ENCODE peak calls at places on chromosomes 3 and 15, in five cellular contexts. J, C, H, Z and M are unnamed samples.

GRCh38 chr15:59473226-59473625 is 35.2 kb downstream of the FAM81A start:
- DNase-seq in J (no peak), C (no peak), H (no peak), Z (no peak), M (no peak)

GRCh38 chr3:15936347-15936746 is 138.6 kb upstream of the ANKRD28 start:
- DNase-seq in J (no peak), C (no peak), H (no peak), Z (no peak), M (peak; percentile 38)

GRCh38 chr3:44929782-44930181 is 46.2 kb downstream of the ZDHHC3 start:
- DNase-seq in J (no peak), C (no peak), H (no peak), Z (no peak), M (no peak)

GRCh38 chr3:97835761-97836160 is 13.9 kb downstream of the CRYBG3 start:
- DNase-seq in J (no peak), C (no peak), H (no peak), Z (peak; percentile 55), M (no peak)

GRCh38 chr15:64284037-64284436 is 71.9 kb downstream of the CSNK1G1 start:
- DNase-seq in J (no peak), C (no peak), H (no peak), Z (peak; percentile 69), M (peak; percentile 8)

GRCh38 chr3:11543948-11544387 is 99.7 kb downstream of the VGLL4 start:
- DNase-seq in J (no peak), C (no peak), H (no peak), Z (no peak), M (no peak)

GRCh38 chr3:194518652-194519051 is 31.9 kb upstream of the ATP13A3 start:
- DNase-seq in J (no peak), C (no peak), H (no peak), Z (peak; percentile 65), M (no peak)

GRCh38 chr3:43621974-43622739 is at the start of gene ANO10:
- DNase-seq in J (peak; percentile 99), C (peak; percentile 99), H (peak; percentile 83), Z (peak; percentile 99), M (peak; percentile 94)

GRCh38 chr3:105401691-105402149 is 35.0 kb downstream of the ALCAM start:
- DNase-seq in J (no peak), C (no peak), H (no peak), Z (peak; percentile 67), M (no peak)

GRCh38 chr3:129315386-129315991 is 36.8 kb downstream of the HMCES start:
- DNase-seq in J (no peak), C (no peak), H (peak; percentile 15), Z (peak; percentile 34), M (no peak)

GRCh38 chr3:196903740-196904139 is 36.0 kb downstream of the SENP5 start:
- DNase-seq in J (no peak), C (no peak), H (no peak), Z (no peak), M (no peak)

GRCh38 chr3:123799544-123800351 is 84.4 kb downstream of the MYLK start:
- DNase-seq in J (no peak), C (no peak), H (no peak), Z (no peak), M (no peak)

GRCh38 chr15:80396094-80396493 is 8.1 kb upstream of the ARNT2 start:
- DNase-seq in J (no peak), C (no peak), H (no peak), Z (no peak), M (no peak)

GRCh38 chr3:72722930-72723726 is 125.1 kb downstream of the SHQ1 start:
- DNase-seq in J (no peak), C (no peak), H (peak; percentile 28), Z (peak; percentile 67), M (peak; percentile 46)

GRCh38 chr3:179454887-179455286 is 3.6 kb upstream of the GNB4 start:
- DNase-seq in J (no peak), C (no peak), H (no peak), Z (peak; percentile 73), M (no peak)

GRCh38 chr3:195806916-195807231 is 4.9 kb downstream of the MUC4 start:
- DNase-seq in J (no peak), C (no peak), H (no peak), Z (no peak), M (no peak)

GRCh38 chr3:73707772-73708171 is 83.0 kb upstream of the PDZRN3 start:
- DNase-seq in J (no peak), C (no peak), H (no peak), Z (peak; percentile 70), M (peak; percentile 13)

GRCh38 chr3:10508235-10508618 is 2.8 kb upstream of the ATP2B2 start:
- DNase-seq in J (no peak), C (no peak), H (no peak), Z (no peak), M (no peak)

GRCh38 chr15:59420986-59421618 is 16.9 kb upstream of the FAM81A start:
- DNase-seq in J (no peak), C (peak; percentile 46), H (no peak), Z (peak; percentile 60), M (no peak)

GRCh38 chr3:71074416-71074815 is 509.1 kb downstream of the FOXP1 start:
- DNase-seq in J (no peak), C (no peak), H (no peak), Z (peak; percentile 66), M (peak; percentile 36)

GRCh38 chr15:77846360-77846759 is 213.6 kb upstream of the LINGO1 start:
- DNase-seq in J (no peak), C (no peak), H (no peak), Z (peak; percentile 19), M (no peak)

GRCh38 chr15:75666823-75667501 is 19.2 kb downstream of the SNX33 start:
- DNase-seq in J (no peak), C (no peak), H (no peak), Z (peak; percentile 100), M (peak; percentile 99)

GRCh38 chr15:99619712-99620111 is 53.9 kb downstream of the MEF2A start:
- DNase-seq in J (no peak), C (no peak), H (no peak), Z (peak; percentile 49), M (no peak)

GRCh38 chr3:110101361-110101760 is 764.0 kb upstream of the DPPA4 start:
- DNase-seq in J (no peak), C (no peak), H (no peak), Z (peak; percentile 46), M (no peak)

GRCh38 chr15:52011711-52012144 is 7.3 kb upstream of the MAPK6 start:
- DNase-seq in J (no peak), C (peak; percentile 12), H (peak; percentile 81), Z (peak; percentile 63), M (no peak)

GRCh38 chr3:10983219-10983916 is 9.2 kb upstream of the SLC6A1 start:
- DNase-seq in J (no peak), C (peak; percentile 58), H (peak; percentile 1), Z (peak; percentile 50), M (peak; percentile 72)

GRCh38 chr3:108877906-108878305 is 55.3 kb downstream of the TRAT1 start:
- DNase-seq in J (no peak), C (no peak), H (no peak), Z (no peak), M (no peak)

GRCh38 chr3:38782148-38782547 is 33.9 kb downstream of the SCN10A start:
- DNase-seq in J (no peak), C (no peak), H (no peak), Z (peak; percentile 32), M (no peak)